ENCODE peak calls at places on chromosomes 11 and 22, in seven cellular contexts. V, L, A, G, X, Z and S are unnamed samples.

GRCh38 chr22:41021655-41022454 is 70.5 kb upstream of the EP300 start:
- DNase-seq in A (peak; percentile 59), G (no peak), X (peak; percentile 34), Z (peak; percentile 67), V (peak; percentile 78), L (no peak), S (peak; percentile 84)

GRCh38 chr11:74443071-74443864 is 24.1 kb downstream of the KCNE3 start:
- DNase-seq in V (no peak), A (no peak), X (peak; percentile 47), L (peak; percentile 14), Z (no peak), G (no peak), S (peak; percentile 57)

GRCh38 chr11:122089111-122089510 is 26.9 kb downstream of the BLID start:
- DNase-seq in G (no peak), V (no peak), L (no peak), Z (no peak), A (no peak), X (no peak), S (no peak)

GRCh38 chr22:24989541-24989951 is 37.0 kb downstream of the KIAA1671 start:
- DNase-seq in L (no peak), Z (no peak), A (no peak), G (no peak), X (peak; percentile 53), V (no peak), S (no peak)

GRCh38 chr11:68610452-68611116 is 73.8 kb upstream of the GAL start:
- DNase-seq in V (no peak), G (no peak), Z (no peak), X (peak; percentile 22), L (no peak), A (no peak), S (no peak)

GRCh38 chr22:48410536-48410935 is 1417.1 kb downstream of the BRD1 start:
- DNase-seq in Z (no peak), X (no peak), L (no peak), A (no peak), V (no peak), G (no peak), S (no peak)

GRCh38 chr11:119206512-119207299 is 567 bp downstream of the CBL start:
- DNase-seq in V (peak; percentile 84), Z (peak; percentile 56), X (peak; percentile 12), A (peak; percentile 52), L (peak; percentile 5), G (no peak), S (peak; percentile 46)

GRCh38 chr22:27624705-27625104 is 176.9 kb downstream of the MN1 start:
- DNase-seq in Z (no peak), V (no peak), A (no peak), G (no peak), X (no peak), L (no peak), S (no peak)

GRCh38 chr11:74338963-74339362 is 27.5 kb upstream of the P4HA3 start:
- DNase-seq in G (no peak), Z (no peak), L (no peak), A (no peak), X (no peak), V (no peak), S (no peak)

GRCh38 chr11:109421981-109422590 is at the start of gene C11orf87:
- DNase-seq in V (no peak), X (no peak), Z (no peak), G (no peak), A (peak; percentile 16), L (no peak), S (no peak)

GRCh38 chr11:6505577-6506240 is 8.6 kb downstream of the DNHD1 start:
- DNase-seq in V (peak; percentile 33), X (peak; percentile 81), Z (no peak), A (no peak), L (peak; percentile 59), G (peak; percentile 24), S (no peak)

GRCh38 chr11:79092791-79093313 is 348.0 kb downstream of the TENM4 start:
- DNase-seq in V (no peak), Z (no peak), X (peak; percentile 98), L (peak; percentile 42), A (no peak), G (peak; percentile 96), S (no peak)

GRCh38 chr11:122215244-122215992 is 99.4 kb upstream of the BLID start:
- DNase-seq in L (peak; percentile 98), X (peak; percentile 97), Z (peak; percentile 65), A (peak; percentile 66), V (peak; percentile 24), G (peak; percentile 98), S (peak; percentile 82)

GRCh38 chr22:38751422-38752346 is 4.1 kb downstream of the SUN2 start:
- DNase-seq in L (no peak), V (no peak), Z (no peak), A (no peak), G (no peak), X (no peak), S (no peak)

GRCh38 chr11:27392715-27393114 is 29.7 kb upstream of the CCDC34 start:
- DNase-seq in L (peak; percentile 80), G (no peak), X (peak; percentile 72), Z (no peak), A (no peak), V (peak; percentile 28), S (peak; percentile 67)

GRCh38 chr11:119218141-119218878 is 12.2 kb downstream of the CBL start:
- DNase-seq in A (no peak), V (peak; percentile 31), L (peak; percentile 93), X (peak; percentile 97), Z (no peak), G (peak; percentile 44), S (no peak)

GRCh38 chr11:2294340-2295290 is 7.1 kb downstream of the C11orf21 start:
- DNase-seq in X (no peak), V (no peak), A (no peak), G (no peak), L (no peak), Z (no peak), S (no peak)

GRCh38 chr22:37753746-37754145 is 54.0 kb upstream of the GCAT start:
- DNase-seq in V (no peak), A (no peak), X (no peak), Z (no peak), G (no peak), L (no peak), S (no peak)

GRCh38 chr11:60946601-60947265 is 5.2 kb downstream of the SLC15A3 start:
- DNase-seq in V (no peak), X (no peak), Z (no peak), G (no peak), A (no peak), L (no peak), S (no peak)

GRCh38 chr11:71244116-71244815 is 8.1 kb downstream of the SHANK2 start:
- DNase-seq in A (no peak), G (peak; percentile 43), V (no peak), X (no peak), L (no peak), Z (no peak), S (peak; percentile 31)

GRCh38 chr11:107916671-107917241 is 11.5 kb upstream of the RAB39A start:
- DNase-seq in V (peak; percentile 17), A (peak; percentile 55), Z (peak; percentile 15), G (no peak), X (peak; percentile 22), L (no peak), S (no peak)

GRCh38 chr11:2951235-2952110 is 22.3 kb upstream of the PHLDA2 start:
- DNase-seq in A (no peak), G (no peak), V (no peak), X (peak; percentile 71), L (peak; percentile 71), Z (no peak), S (no peak)

GRCh38 chr22:46622081-46622521 is 1.9 kb downstream of the GRAMD4 start:
- DNase-seq in Z (no peak), G (no peak), A (no peak), L (no peak), V (no peak), X (no peak), S (no peak)

GRCh38 chr22:38050720-38051119 is 6.5 kb upstream of the PICK1 start:
- DNase-seq in Z (no peak), V (no peak), L (no peak), A (no peak), G (no peak), X (no peak), S (no peak)

GRCh38 chr11:101169944-101170343 is 40.3 kb upstream of the PGR start:
- DNase-seq in Z (no peak), G (no peak), A (no peak), L (no peak), V (no peak), X (no peak), S (no peak)

GRCh38 chr11:69369945-69370344 is 76.0 kb downstream of the MYEOV start:
- DNase-seq in X (no peak), L (no peak), Z (peak; percentile 3), V (no peak), A (no peak), G (no peak), S (no peak)

GRCh38 chr22:19595532-19595931 is 71.3 kb upstream of the CLDN5 start:
- DNase-seq in A (no peak), Z (no peak), V (peak; percentile 24), L (no peak), G (no peak), X (no peak), S (no peak)

GRCh38 chr11:122197055-122197987 is 81.3 kb upstream of the BLID start:
- DNase-seq in L (peak; percentile 98), V (no peak), G (peak; percentile 90), Z (no peak), X (peak; percentile 99), A (no peak), S (no peak)

GRCh38 chr11:95330332-95330731 is 99.3 kb upstream of the SESN3 start:
- DNase-seq in L (no peak), X (no peak), A (no peak), Z (no peak), V (no peak), G (no peak), S (no peak)

DNA sequence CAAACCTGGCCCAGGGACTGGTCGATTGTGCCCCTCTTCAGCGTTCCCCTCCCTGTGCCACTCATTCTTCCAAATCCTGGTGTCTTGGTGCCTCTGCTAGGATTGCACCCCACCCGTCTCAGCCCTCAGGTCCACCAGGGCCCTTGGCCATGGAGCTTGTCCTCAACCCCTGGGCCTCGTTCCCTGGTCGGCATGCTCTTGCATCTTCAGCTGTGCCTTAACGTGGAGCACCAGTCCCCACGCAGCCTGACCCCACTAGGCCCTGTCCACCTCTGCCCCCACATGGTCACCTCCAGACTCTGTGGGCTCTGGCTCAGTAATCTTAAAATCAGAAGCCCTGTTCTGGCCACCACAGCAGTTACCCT is 61.1 kb downstream of the OSBP2 start:
- DNase-seq in L (no peak), Z (no peak), A (no peak), G (no peak), V (no peak), X (no peak), S (no peak)
- TF ChIP-seq CTCF in L (no peak), Z (no peak), A (peak; percentile 26), G (no peak), V (no peak), X (no peak), S (no peak)

GRCh38 chr11:44950625-44951472 is at the start of gene TP53I11:
- DNase-seq in A (peak; percentile 68), V (peak; percentile 92), G (peak; percentile 56), Z (peak; percentile 67), X (peak; percentile 61), L (peak; percentile 25), S (peak; percentile 70)
- TF ChIP-seq CTCF in A (peak; percentile 92), V (peak; percentile 52), G (peak; percentile 29), Z (peak; percentile 97), X (peak; percentile 24), L (peak; percentile 27), S (peak; percentile 89)

GRCh38 chr22:35177811-35178210 is 79.5 kb upstream of the HMGXB4 start:
- DNase-seq in Z (no peak), L (no peak), A (no peak), V (no peak), X (no peak), G (no peak), S (no peak)
- TF ChIP-seq CTCF in Z (peak; percentile 13), L (no peak), A (no peak), V (no peak), X (no peak), G (no peak), S (no peak)

GRCh38 chr11:106236295-106236694 is 158.8 kb downstream of the AASDHPPT start:
- DNase-seq in G (no peak), X (no peak), Z (no peak), V (no peak), L (no peak), A (no peak), S (no peak)
- TF ChIP-seq CTCF in G (no peak), X (no peak), Z (no peak), V (no peak), L (no peak), A (no peak), S (no peak)